ENCODE peak calls at places on chromosomes 13 and 19, in ten cellular contexts. H, S, X, G, N, U, A, E, B and Q are unnamed samples.
A peak's percentile ranks its signal among the peaks of the same experiment; 100 is the strongest.

GRCh38 chr13:113616991-113617749 is 32.6 kb downstream of the TFDP1 start:
- DNase-seq in X (no peak), U (no peak), H (no peak), S (peak; percentile 43), E (no peak), N (peak; percentile 92), B (peak; percentile 44), G (no peak), A (no peak), Q (no peak)

GRCh38 chr13:23921451-23921888 is 24.2 kb upstream of the C1QTNF9B start:
- DNase-seq in E (no peak), U (no peak), N (peak; percentile 76), G (no peak), A (peak; percentile 55), H (no peak), S (peak; percentile 15), X (no peak), B (no peak), Q (no peak)

GRCh38 chr13:100549316-100549715 is 39.3 kb downstream of the GGACT start:
- DNase-seq in A (no peak), G (no peak), H (no peak), E (no peak), U (no peak), B (no peak), S (no peak), N (no peak), X (no peak), Q (no peak)

GRCh38 chr13:39530996-39531395 is 72.0 kb downstream of the LHFPL6 start:
- DNase-seq in N (no peak), B (no peak), A (no peak), X (no peak), H (no peak), E (no peak), S (no peak), U (no peak), G (no peak), Q (no peak)

GRCh38 chr13:60162096-60162495 is 1.6 kb downstream of the DIAPH3 start:
- DNase-seq in E (no peak), B (no peak), A (peak; percentile 18), G (no peak), S (no peak), N (peak; percentile 28), U (no peak), X (no peak), H (no peak), Q (no peak)

GRCh38 chr19:50723069-50723468 is at the start of gene CLEC11A:
- DNase-seq in G (no peak), S (peak; percentile 53), U (peak; percentile 93), X (peak; percentile 90), E (peak; percentile 68), B (peak; percentile 84), A (no peak), H (no peak), N (peak; percentile 53), Q (peak; percentile 62)

GRCh38 chr19:45275370-45275971 is 24.4 kb downstream of the MARK4 start:
- DNase-seq in G (peak; percentile 86), H (no peak), N (peak; percentile 35), U (no peak), X (no peak), A (no peak), E (no peak), B (no peak), S (no peak), Q (peak; percentile 52)

GRCh38 chr13:92649140-92649813 is 577.3 kb upstream of the GPC6 start:
- DNase-seq in E (no peak), X (no peak), A (no peak), H (no peak), S (no peak), U (no peak), G (no peak), N (peak; percentile 5), B (no peak), Q (no peak)

GRCh38 chr19:50925734-50926133 is 14.5 kb upstream of the KLK4 start:
- DNase-seq in S (no peak), H (no peak), N (no peak), E (no peak), X (no peak), B (no peak), A (peak; percentile 80), G (no peak), U (no peak), Q (no peak)

GRCh38 chr19:7644550-7644877 is 7.6 kb downstream of the STXBP2 start:
- DNase-seq in H (no peak), N (no peak), X (no peak), A (no peak), G (no peak), U (no peak), B (no peak), E (no peak), S (no peak), Q (no peak)

GRCh38 chr13:30466841-30467252 is 1.1 kb upstream of the HMGB1 start:
- DNase-seq in S (no peak), G (no peak), N (no peak), E (no peak), H (no peak), U (no peak), B (no peak), A (no peak), X (no peak), Q (no peak)

GRCh38 chr13:113589961-113590339 is 5.4 kb downstream of the TFDP1 start:
- DNase-seq in U (peak; percentile 68), G (no peak), H (no peak), N (no peak), X (peak; percentile 41), E (no peak), S (peak; percentile 0), A (no peak), B (peak; percentile 39), Q (no peak)

GRCh38 chr19:32924200-32924599 is 47.6 kb downstream of the CEP89 start:
- DNase-seq in G (no peak), X (no peak), N (no peak), S (peak; percentile 8), A (no peak), U (no peak), B (no peak), E (no peak), H (no peak), Q (no peak)

GRCh38 chr19:18446145-18446810 is 8.3 kb upstream of the ISYNA1 start:
- DNase-seq in B (no peak), N (no peak), S (no peak), U (no peak), X (no peak), A (no peak), H (no peak), E (no peak), G (no peak), Q (no peak)

GRCh38 chr13:52399708-52400107 is 6.3 kb downstream of the THSD1 start:
- DNase-seq in G (no peak), S (no peak), A (no peak), X (no peak), B (no peak), E (no peak), N (peak; percentile 59), H (no peak), U (no peak), Q (no peak)
- TF ChIP-seq CTCF in G (no peak), S (no peak), A (peak; percentile 41), X (no peak), B (no peak), E (no peak), N (peak; percentile 50), H (no peak), U (no peak), Q (no peak)

DNA sequence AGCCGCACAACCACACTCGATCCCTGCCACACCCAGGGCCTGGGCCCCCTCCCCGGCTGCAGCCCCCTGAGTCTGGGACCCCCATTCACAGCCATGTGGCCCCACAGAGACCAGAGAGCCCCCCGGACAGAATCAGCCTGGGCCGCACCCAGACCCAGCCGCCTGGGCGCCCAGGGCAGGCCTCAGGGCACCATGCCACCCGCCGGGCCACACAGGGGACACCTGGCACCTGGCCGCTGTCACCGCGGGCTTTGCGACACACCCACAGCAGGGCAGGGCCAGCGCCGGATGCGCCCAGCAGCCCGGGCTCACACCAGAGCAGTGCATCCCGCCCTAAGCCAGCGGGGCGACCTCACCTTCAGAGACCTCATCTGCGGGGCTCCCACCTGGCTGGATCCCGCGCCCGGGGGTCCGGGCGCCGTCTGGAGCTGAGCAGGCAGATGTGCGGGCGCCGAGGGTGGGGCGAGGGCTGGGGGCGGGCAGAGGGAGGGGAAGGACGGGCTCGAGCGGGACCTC is 443 bp downstream of the TBXA2R start:
- DNase-seq in A (no peak), X (peak; percentile 75), B (no peak), E (no peak), U (no peak), N (no peak), G (no peak), H (peak; percentile 72), S (peak; percentile 67), Q (no peak)
- H3K4me3 ChIP-seq in A (no peak overlapping the region), X (peak overlapping the region; percentile 54), B (peak overlapping the region; percentile 84), E (peak overlapping the region; percentile 60), U (peak overlapping the region; percentile 24), N (peak overlapping the region; percentile 68), G (peak overlapping the region; percentile 52), H (peak overlapping the region; percentile 49), S (no peak overlapping the region), Q (peak overlapping the region; percentile 37)

GRCh38 chr13:110158201-110158600 is 148.8 kb downstream of the COL4A1 start:
- DNase-seq in E (no peak), A (no peak), B (no peak), S (no peak), G (no peak), N (no peak), U (no peak), H (no peak), X (no peak), Q (no peak)
- TF ChIP-seq CTCF in E (no peak), A (no peak), B (no peak), S (no peak), G (no peak), N (no peak), U (no peak), H (no peak), X (no peak), Q (no peak)

GRCh38 chr13:40644838-40645620 is 21.4 kb downstream of the FOXO1 start:
- DNase-seq in U (no peak), X (no peak), A (peak; percentile 74), H (no peak), N (no peak), G (no peak), B (no peak), E (no peak), S (no peak), Q (no peak)
- H3K4me3 ChIP-seq in U (no peak overlapping the region), X (no peak overlapping the region), A (no peak overlapping the region), H (no peak overlapping the region), N (no peak overlapping the region), G (no peak overlapping the region), B (no peak overlapping the region), E (no peak overlapping the region), S (no peak overlapping the region), Q (no peak overlapping the region)